ENCODE peak calls at places on chromosomes 12 and 14, in nine cellular contexts. One of them, this sample, is unnamed.
A peak's percentile ranks its signal among the peaks of the same experiment; 100 is the strongest.

GRCh38 chr12:71038960-71039359 is 118.4 kb upstream of the PTPRR start:
- DNase-seq in choroid plexus epithelial cell: no peak
- DNase-seq in mesothelial cell of epicardium: no peak
- DNase-seq in AG10803: no peak
- DNase-seq in aorta: no peak
- DNase-seq in activated T-cell treated with anti-CD3 and anti-CD28 coated beads, Interleukin-2, amount 50 U/mL, for 4 hours: no peak
- DNase-seq in left ventricle myocardium inferior: no peak
- DNase-seq in NCI-H2081: no peak
- DNase-seq in activated naive CD4-positive, alpha-beta T cell: no peak
- DNase-seq in this sample: no peak

GRCh38 chr12:120903382-120903817 is 758 bp downstream of the SPPL3 start:
- DNase-seq in choroid plexus epithelial cell: peak; percentile 16
- DNase-seq in mesothelial cell of epicardium: no peak
- DNase-seq in AG10803: peak; percentile 12
- DNase-seq in aorta: peak; percentile 78
- DNase-seq in activated T-cell treated with anti-CD3 and anti-CD28 coated beads, Interleukin-2, amount 50 U/mL, for 4 hours: peak; percentile 47
- DNase-seq in left ventricle myocardium inferior: peak; percentile 64
- DNase-seq in NCI-H2081: peak; percentile 16
- DNase-seq in activated naive CD4-positive, alpha-beta T cell: peak; percentile 27
- DNase-seq in this sample: peak; percentile 31

GRCh38 chr14:82412545-82412944 is 878.9 kb upstream of the SEL1L start:
- DNase-seq in choroid plexus epithelial cell: no peak
- DNase-seq in mesothelial cell of epicardium: no peak
- DNase-seq in AG10803: no peak
- DNase-seq in aorta: no peak
- DNase-seq in activated T-cell treated with anti-CD3 and anti-CD28 coated beads, Interleukin-2, amount 50 U/mL, for 4 hours: no peak
- DNase-seq in left ventricle myocardium inferior: no peak
- DNase-seq in NCI-H2081: no peak
- DNase-seq in activated naive CD4-positive, alpha-beta T cell: no peak
- DNase-seq in this sample: no peak

GRCh38 chr12:123041042-123041531 is 60.6 kb downstream of the ARL6IP4 start:
- DNase-seq in choroid plexus epithelial cell: no peak
- DNase-seq in mesothelial cell of epicardium: no peak
- DNase-seq in AG10803: no peak
- DNase-seq in aorta: no peak
- DNase-seq in activated T-cell treated with anti-CD3 and anti-CD28 coated beads, Interleukin-2, amount 50 U/mL, for 4 hours: no peak
- DNase-seq in left ventricle myocardium inferior: no peak
- DNase-seq in NCI-H2081: no peak
- DNase-seq in activated naive CD4-positive, alpha-beta T cell: no peak
- DNase-seq in this sample: no peak

GRCh38 chr12:54940695-54941315 is 43.8 kb downstream of the TESPA1 start:
- DNase-seq in choroid plexus epithelial cell: no peak
- DNase-seq in mesothelial cell of epicardium: no peak
- DNase-seq in AG10803: no peak
- DNase-seq in aorta: no peak
- DNase-seq in activated T-cell treated with anti-CD3 and anti-CD28 coated beads, Interleukin-2, amount 50 U/mL, for 4 hours: no peak
- DNase-seq in left ventricle myocardium inferior: no peak
- DNase-seq in NCI-H2081: no peak
- DNase-seq in activated naive CD4-positive, alpha-beta T cell: no peak
- DNase-seq in this sample: no peak

GRCh38 chr14:68789002-68789797 is 3.7 kb downstream of the ZFP36L1 start:
- DNase-seq in choroid plexus epithelial cell: peak; percentile 81
- DNase-seq in mesothelial cell of epicardium: peak; percentile 65
- DNase-seq in AG10803: peak; percentile 79
- DNase-seq in aorta: peak; percentile 92
- DNase-seq in activated T-cell treated with anti-CD3 and anti-CD28 coated beads, Interleukin-2, amount 50 U/mL, for 4 hours: peak; percentile 86
- DNase-seq in left ventricle myocardium inferior: peak; percentile 87
- DNase-seq in NCI-H2081: peak; percentile 46
- DNase-seq in activated naive CD4-positive, alpha-beta T cell: peak; percentile 55
- DNase-seq in this sample: peak; percentile 71

GRCh38 chr14:39617537-39617936 is 185.3 kb upstream of the FBXO33 start:
- DNase-seq in choroid plexus epithelial cell: no peak
- DNase-seq in mesothelial cell of epicardium: no peak
- DNase-seq in AG10803: no peak
- DNase-seq in aorta: no peak
- DNase-seq in activated T-cell treated with anti-CD3 and anti-CD28 coated beads, Interleukin-2, amount 50 U/mL, for 4 hours: no peak
- DNase-seq in left ventricle myocardium inferior: no peak
- DNase-seq in NCI-H2081: no peak
- DNase-seq in activated naive CD4-positive, alpha-beta T cell: no peak
- DNase-seq in this sample: no peak

GRCh38 chr12:118377005-118377890 is 893 bp downstream of the SUDS3 start:
- DNase-seq in choroid plexus epithelial cell: no peak
- DNase-seq in mesothelial cell of epicardium: no peak
- DNase-seq in AG10803: no peak
- DNase-seq in aorta: no peak
- DNase-seq in activated T-cell treated with anti-CD3 and anti-CD28 coated beads, Interleukin-2, amount 50 U/mL, for 4 hours: no peak
- DNase-seq in left ventricle myocardium inferior: no peak
- DNase-seq in NCI-H2081: no peak
- DNase-seq in activated naive CD4-positive, alpha-beta T cell: no peak
- DNase-seq in this sample: no peak

GRCh38 chr14:101228949-101229541 is 325.5 kb upstream of the RTL1 start:
- DNase-seq in choroid plexus epithelial cell: no peak
- DNase-seq in mesothelial cell of epicardium: no peak
- DNase-seq in AG10803: no peak
- DNase-seq in aorta: no peak
- DNase-seq in activated T-cell treated with anti-CD3 and anti-CD28 coated beads, Interleukin-2, amount 50 U/mL, for 4 hours: no peak
- DNase-seq in left ventricle myocardium inferior: no peak
- DNase-seq in NCI-H2081: no peak
- DNase-seq in activated naive CD4-positive, alpha-beta T cell: no peak
- DNase-seq in this sample: no peak

GRCh38 chr14:105748204-105748578 is 221.8 kb downstream of the TMEM121 start:
- DNase-seq in choroid plexus epithelial cell: no peak
- DNase-seq in mesothelial cell of epicardium: no peak
- DNase-seq in AG10803: no peak
- DNase-seq in aorta: no peak
- DNase-seq in activated T-cell treated with anti-CD3 and anti-CD28 coated beads, Interleukin-2, amount 50 U/mL, for 4 hours: no peak
- DNase-seq in left ventricle myocardium inferior: peak; percentile 29
- DNase-seq in NCI-H2081: no peak
- DNase-seq in activated naive CD4-positive, alpha-beta T cell: no peak
- DNase-seq in this sample: peak; percentile 23

GRCh38 chr12:57270966-57271470 is 20.0 kb upstream of the STAC3 start:
- DNase-seq in choroid plexus epithelial cell: no peak
- DNase-seq in mesothelial cell of epicardium: no peak
- DNase-seq in AG10803: no peak
- DNase-seq in aorta: no peak
- DNase-seq in activated T-cell treated with anti-CD3 and anti-CD28 coated beads, Interleukin-2, amount 50 U/mL, for 4 hours: no peak
- DNase-seq in left ventricle myocardium inferior: no peak
- DNase-seq in NCI-H2081: no peak
- DNase-seq in activated naive CD4-positive, alpha-beta T cell: no peak
- DNase-seq in this sample: no peak

GRCh38 chr12:102365365-102365764 is 115.0 kb downstream of the IGF1 start:
- DNase-seq in choroid plexus epithelial cell: no peak
- DNase-seq in mesothelial cell of epicardium: no peak
- DNase-seq in AG10803: no peak
- DNase-seq in aorta: no peak
- DNase-seq in activated T-cell treated with anti-CD3 and anti-CD28 coated beads, Interleukin-2, amount 50 U/mL, for 4 hours: no peak
- DNase-seq in left ventricle myocardium inferior: no peak
- DNase-seq in NCI-H2081: no peak
- DNase-seq in activated naive CD4-positive, alpha-beta T cell: no peak
- DNase-seq in this sample: no peak

GRCh38 chr14:61864329-61864898 is 102.2 kb downstream of the SNAPC1 start:
- DNase-seq in choroid plexus epithelial cell: no peak
- DNase-seq in mesothelial cell of epicardium: no peak
- DNase-seq in AG10803: no peak
- DNase-seq in aorta: no peak
- DNase-seq in activated T-cell treated with anti-CD3 and anti-CD28 coated beads, Interleukin-2, amount 50 U/mL, for 4 hours: no peak
- DNase-seq in left ventricle myocardium inferior: no peak
- DNase-seq in NCI-H2081: no peak
- DNase-seq in activated naive CD4-positive, alpha-beta T cell: no peak
- DNase-seq in this sample: no peak

GRCh38 chr12:122983789-122984515 is 3.5 kb downstream of the ARL6IP4 start:
- DNase-seq in choroid plexus epithelial cell: peak; percentile 45
- DNase-seq in mesothelial cell of epicardium: no peak
- DNase-seq in AG10803: no peak
- DNase-seq in aorta: no peak
- DNase-seq in activated T-cell treated with anti-CD3 and anti-CD28 coated beads, Interleukin-2, amount 50 U/mL, for 4 hours: no peak
- DNase-seq in left ventricle myocardium inferior: no peak
- DNase-seq in NCI-H2081: no peak
- DNase-seq in activated naive CD4-positive, alpha-beta T cell: no peak
- DNase-seq in this sample: peak; percentile 22

GRCh38 chr12:121933522-121934317 is 15.3 kb downstream of the CFAP251 start:
- DNase-seq in choroid plexus epithelial cell: peak; percentile 53
- DNase-seq in mesothelial cell of epicardium: no peak
- DNase-seq in AG10803: no peak
- DNase-seq in aorta: no peak
- DNase-seq in activated T-cell treated with anti-CD3 and anti-CD28 coated beads, Interleukin-2, amount 50 U/mL, for 4 hours: no peak
- DNase-seq in left ventricle myocardium inferior: no peak
- DNase-seq in NCI-H2081: no peak
- DNase-seq in activated naive CD4-positive, alpha-beta T cell: no peak
- DNase-seq in this sample: peak; percentile 64

GRCh38 chr14:61608245-61609142 is 86.8 kb upstream of the HIF1A start:
- DNase-seq in choroid plexus epithelial cell: peak; percentile 48
- DNase-seq in mesothelial cell of epicardium: no peak
- DNase-seq in AG10803: peak; percentile 74
- DNase-seq in aorta: no peak
- DNase-seq in activated T-cell treated with anti-CD3 and anti-CD28 coated beads, Interleukin-2, amount 50 U/mL, for 4 hours: no peak
- DNase-seq in left ventricle myocardium inferior: no peak
- DNase-seq in NCI-H2081: peak; percentile 87
- DNase-seq in activated naive CD4-positive, alpha-beta T cell: no peak
- DNase-seq in this sample: peak; percentile 56

GRCh38 chr14:89256273-89256672 is 160.8 kb downstream of the FOXN3 start:
- DNase-seq in choroid plexus epithelial cell: no peak
- DNase-seq in mesothelial cell of epicardium: no peak
- DNase-seq in AG10803: no peak
- DNase-seq in aorta: no peak
- DNase-seq in activated T-cell treated with anti-CD3 and anti-CD28 coated beads, Interleukin-2, amount 50 U/mL, for 4 hours: no peak
- DNase-seq in left ventricle myocardium inferior: no peak
- DNase-seq in NCI-H2081: no peak
- DNase-seq in activated naive CD4-positive, alpha-beta T cell: no peak
- DNase-seq in this sample: no peak

GRCh38 chr12:52993558-52993869 is 12.7 kb upstream of the EIF4B start:
- DNase-seq in choroid plexus epithelial cell: no peak
- DNase-seq in mesothelial cell of epicardium: no peak
- DNase-seq in AG10803: no peak
- DNase-seq in aorta: no peak
- DNase-seq in activated T-cell treated with anti-CD3 and anti-CD28 coated beads, Interleukin-2, amount 50 U/mL, for 4 hours: no peak
- DNase-seq in left ventricle myocardium inferior: no peak
- DNase-seq in NCI-H2081: no peak
- DNase-seq in activated naive CD4-positive, alpha-beta T cell: no peak
- DNase-seq in this sample: no peak

GRCh38 chr12:52801773-52802172 is 5.9 kb upstream of the KRT3 start:
- DNase-seq in choroid plexus epithelial cell: no peak
- DNase-seq in mesothelial cell of epicardium: no peak
- DNase-seq in AG10803: no peak
- DNase-seq in aorta: no peak
- DNase-seq in activated T-cell treated with anti-CD3 and anti-CD28 coated beads, Interleukin-2, amount 50 U/mL, for 4 hours: no peak
- DNase-seq in left ventricle myocardium inferior: no peak
- DNase-seq in NCI-H2081: no peak
- DNase-seq in activated naive CD4-positive, alpha-beta T cell: no peak
- DNase-seq in this sample: no peak

This sample was measured in iris pigment epithelial cell.